ENCODE peak calls at places on chromosome 3, in seven cellular contexts. V is GM04504, Y is T-helper 1 cell, R is HT-29, B is nucleus accumbens, Z is adrenal gland, O is glutamatergic neuron. U is an unnamed sample.

GRCh38 chr3:16866447-16867025 is 18.2 kb upstream of the PLCL2 start:
- DNase-seq in V (peak; percentile 23), Y (no peak), R (no peak), B (no peak), Z (peak; percentile 53), O (no peak), U (no peak)

GRCh38 chr3:57939776-57940175 is 68.4 kb upstream of the FLNB start:
- DNase-seq in V (no peak), Y (no peak), R (no peak), B (no peak), Z (no peak), O (no peak), U (no peak)

GRCh38 chr3:110126065-110126464 is 788.7 kb upstream of the DPPA4 start:
- DNase-seq in V (no peak), Y (no peak), R (no peak), B (no peak), Z (no peak), O (no peak), U (no peak)

GRCh38 chr3:50674349-50675178 is at the start of gene DOCK3:
- DNase-seq in V (peak; percentile 24), Y (peak; percentile 69), R (no peak), B (peak; percentile 26), Z (peak; percentile 66), O (peak; percentile 72), U (peak; percentile 43)

GRCh38 chr3:126713229-126713628 is 9.2 kb downstream of the CHCHD6 start:
- DNase-seq in V (no peak), Y (no peak), R (no peak), B (no peak), Z (no peak), O (no peak), U (no peak)

GRCh38 chr3:48184299-48184698 is 3.9 kb downstream of the CDC25A start:
- DNase-seq in V (no peak), Y (no peak), R (no peak), B (no peak), Z (no peak), O (no peak), U (no peak)

GRCh38 chr3:184351511-184352148 is 9.8 kb downstream of the CLCN2 start:
- DNase-seq in V (no peak), Y (no peak), R (no peak), B (no peak), Z (peak; percentile 81), O (no peak), U (no peak)

GRCh38 chr3:12159227-12159601 is 502 bp upstream of the TIMP4 start:
- DNase-seq in V (no peak), Y (no peak), R (no peak), B (no peak), Z (no peak), O (no peak), U (no peak)

GRCh38 chr3:36740822-36741221 is 23.5 kb downstream of the DCLK3 start:
- DNase-seq in V (no peak), Y (no peak), R (no peak), B (no peak), Z (no peak), O (no peak), U (no peak)

GRCh38 chr3:15263120-15263519 is 57.1 kb downstream of the CAPN7 start:
- DNase-seq in V (no peak), Y (no peak), R (no peak), B (no peak), Z (no peak), O (no peak), U (no peak)

GRCh38 chr3:152097120-152097519 is 171.6 kb upstream of the MBNL1 start:
- DNase-seq in V (no peak), Y (no peak), R (no peak), B (no peak), Z (no peak), O (no peak), U (no peak)

GRCh38 chr3:187935623-187936156 is 190.4 kb upstream of the BCL6 start:
- DNase-seq in V (no peak), Y (no peak), R (no peak), B (no peak), Z (no peak), O (no peak), U (peak; percentile 30)

GRCh38 chr3:10242182-10243065 is 5.8 kb upstream of the TATDN2 start:
- DNase-seq in V (no peak), Y (peak; percentile 72), R (no peak), B (no peak), Z (peak; percentile 34), O (no peak), U (peak; percentile 56)

GRCh38 chr3:169610888-169611291 is 52.6 kb downstream of the MECOM start:
- DNase-seq in V (no peak), Y (no peak), R (no peak), B (no peak), Z (no peak), O (no peak), U (no peak)

GRCh38 chr3:67083277-67083676 is 85.2 kb downstream of the KBTBD8 start:
- DNase-seq in V (no peak), Y (peak; percentile 14), R (no peak), B (no peak), Z (no peak), O (no peak), U (peak; percentile 25)

GRCh38 chr3:175144368-175144767 is 285.2 kb downstream of the NAALADL2 start:
- DNase-seq in V (no peak), Y (no peak), R (no peak), B (no peak), Z (no peak), O (no peak), U (no peak)

GRCh38 chr3:195048059-195048905 is 222.7 kb downstream of the XXYLT1 start:
- DNase-seq in V (no peak), Y (no peak), R (no peak), B (no peak), Z (no peak), O (no peak), U (no peak)

GRCh38 chr3:151210676-151211381 is 7.8 kb upstream of the GPR171 start:
- DNase-seq in V (no peak), Y (no peak), R (peak; percentile 17), B (no peak), Z (no peak), O (no peak), U (no peak)

GRCh38 chr3:151319613-151320012 is 3.0 kb upstream of the GPR87 start:
- DNase-seq in V (no peak), Y (no peak), R (no peak), B (no peak), Z (no peak), O (no peak), U (no peak)

GRCh38 chr3:135864060-135864459 is 101.5 kb upstream of the PPP2R3A start:
- DNase-seq in V (no peak), Y (no peak), R (no peak), B (no peak), Z (no peak), O (no peak), U (no peak)

GRCh38 chr3:35944915-35945710 is 305.8 kb downstream of the ARPP21 start:
- DNase-seq in V (no peak), Y (no peak), R (no peak), B (no peak), Z (no peak), O (no peak), U (no peak)

GRCh38 chr3:195366200-195366910 is 76.5 kb downstream of the ACAP2 start:
- DNase-seq in V (no peak), Y (no peak), R (no peak), B (no peak), Z (no peak), O (no peak), U (no peak)

GRCh38 chr3:180747805-180748361 is 68.6 kb upstream of the CCDC39 start:
- DNase-seq in V (no peak), Y (no peak), R (peak; percentile 12), B (no peak), Z (no peak), O (no peak), U (no peak)

GRCh38 chr3:9422712-9423424 is 25.5 kb downstream of the SETD5 start:
- DNase-seq in V (peak; percentile 97), Y (no peak), R (peak; percentile 88), B (peak; percentile 80), Z (peak; percentile 95), O (peak; percentile 18), U (no peak)

GRCh38 chr3:156050918-156051317 is 69.5 kb upstream of the KCNAB1 start:
- DNase-seq in V (no peak), Y (no peak), R (no peak), B (no peak), Z (no peak), O (no peak), U (no peak)

GRCh38 chr3:97835761-97836160 is 13.9 kb downstream of the CRYBG3 start:
- DNase-seq in V (no peak), Y (no peak), R (no peak), B (no peak), Z (no peak), O (no peak), U (no peak)

GRCh38 chr3:3027976-3028567 is 82.1 kb downstream of the IL5RA start:
- DNase-seq in V (no peak), Y (no peak), R (no peak), B (no peak), Z (no peak), O (no peak), U (no peak)

GRCh38 chr3:134904796-134905646 is 110.0 kb downstream of the EPHB1 start:
- DNase-seq in V (no peak), Y (no peak), R (no peak), B (no peak), Z (peak; percentile 4), O (no peak), U (no peak)

GRCh38 chr3:45927881-45928280 is 15.4 kb upstream of the CXCR6 start:
- DNase-seq in V (no peak), Y (no peak), R (no peak), B (no peak), Z (no peak), O (no peak), U (no peak)

GRCh38 chr3:149599236-149599635 is 58.6 kb downstream of the WWTR1 start:
- DNase-seq in V (no peak), Y (no peak), R (no peak), B (no peak), Z (no peak), O (no peak), U (no peak)

GRCh38 chr3:187848396-187848795 is 103.1 kb upstream of the BCL6 start:
- DNase-seq in V (no peak), Y (no peak), R (no peak), B (no peak), Z (no peak), O (no peak), U (no peak)

U was measured in activated T-helper 9 cell treated with anti-CD3 and anti-CD28 coated beads, Interleukin-2, amount 50 U/mL, for 16 hours.